ENCODE peak calls at places on chromosome 20, in four cellular contexts. V is IMR-90, Y is AG04450, X is suprapubic skin. D is an unnamed sample.
A peak's percentile ranks its signal among the peaks of the same experiment; 100 is the strongest.

GRCh38 chr20:51169813-51170212 is 146.9 kb upstream of the KCNG1 start:
- DNase-seq in V (no peak), Y (no peak), X (no peak), D (no peak)

GRCh38 chr20:17083738-17084137 is 143.1 kb upstream of the PCSK2 start:
- DNase-seq in V (peak; percentile 10), Y (no peak), X (no peak), D (no peak)

GRCh38 chr20:34940126-34940525 is 15.5 kb downstream of the GSS start:
- DNase-seq in V (peak; percentile 5), Y (no peak), X (no peak), D (no peak)

GRCh38 chr20:37552415-37552814 is 24.7 kb upstream of the BLCAP start:
- DNase-seq in V (peak; percentile 13), Y (no peak), X (no peak), D (no peak)

GRCh38 chr20:25040438-25040831 is 17.5 kb downstream of the ACSS1 start:
- DNase-seq in V (peak; percentile 78), Y (peak; percentile 46), X (no peak), D (no peak)

GRCh38 chr20:51588762-51589161 is 46.2 kb upstream of the NFATC2 start:
- DNase-seq in V (no peak), Y (no peak), X (no peak), D (no peak)

GRCh38 chr20:51462566-51463276 is 79.8 kb downstream of the NFATC2 start:
- DNase-seq in V (peak; percentile 80), Y (no peak), X (peak; percentile 87), D (peak; percentile 35)

GRCh38 chr20:12966468-12967085 is 42.2 kb upstream of the SPTLC3 start:
- DNase-seq in V (peak; percentile 63), Y (peak; percentile 18), X (no peak), D (no peak)

GRCh38 chr20:53331151-53331973 is 262.3 kb downstream of the ZNF217 start:
- DNase-seq in V (no peak), Y (no peak), X (no peak), D (no peak)

DNA sequence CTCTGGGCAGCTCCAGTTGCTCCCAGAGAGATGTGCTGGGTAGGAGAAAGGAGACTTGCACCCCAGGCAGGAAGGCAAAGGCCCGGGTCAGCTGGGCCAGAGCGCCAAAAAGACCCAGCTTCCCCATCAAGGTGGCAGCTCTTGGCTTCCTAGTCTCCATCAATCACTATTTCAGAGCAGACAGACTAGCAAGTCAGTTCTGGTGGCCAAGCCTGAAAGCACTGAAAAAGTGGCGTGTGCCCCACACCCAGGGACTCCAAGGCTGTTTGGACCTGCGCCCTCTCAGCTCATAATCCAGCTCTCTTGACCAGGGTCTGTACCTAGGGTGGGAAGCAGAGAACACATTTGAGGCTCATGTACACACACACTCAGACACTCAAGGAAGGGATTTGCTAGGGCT is 3.7 kb downstream of the MAFB start:
- DNase-seq in V (no peak), Y (no peak), X (no peak), D (no peak)
- H3K4me3 ChIP-seq in V (no peak overlapping the region), Y (no peak overlapping the region), X (peak overlapping the region; percentile 93), D (no peak overlapping the region)

GRCh38 chr20:18999076-18999475 is 185.5 kb downstream of the SCP2D1 start:
- DNase-seq in V (no peak), Y (no peak), X (no peak), D (no peak)
- TF ChIP-seq CTCF in V (no peak), Y (no peak), X (no peak), D (no peak)

DNA sequence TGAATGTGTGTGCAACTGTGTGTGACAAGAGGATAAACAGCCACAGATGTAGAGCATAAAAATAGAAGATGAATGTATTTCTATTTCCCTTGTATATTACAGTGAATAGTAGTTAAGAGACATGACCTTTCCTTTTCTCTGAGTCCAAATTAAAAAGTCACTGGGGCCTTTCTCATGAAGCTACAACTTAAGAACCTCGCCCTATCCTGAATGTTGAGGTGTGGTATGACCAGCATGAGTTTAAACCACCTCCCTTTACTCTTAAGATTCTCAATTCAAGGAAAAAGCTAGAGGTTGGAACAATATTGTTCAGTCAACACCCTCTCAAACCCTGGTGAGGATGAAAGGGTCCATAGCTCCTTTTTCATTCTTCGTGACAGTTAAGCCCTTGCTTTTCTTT is 290.2 kb downstream of the HAO1 start:
- DNase-seq in V (no peak), Y (no peak), X (no peak), D (no peak)
- H3K27ac ChIP-seq in V (no peak overlapping the region), Y (no peak overlapping the region), X (peak overlapping the region; percentile 22), D (no peak overlapping the region)

GRCh38 chr20:32053648-32054047 is 1.6 kb downstream of the HCK start:
- DNase-seq in V (no peak), Y (no peak), X (no peak), D (no peak)
- H3K4me3 ChIP-seq in V (no peak overlapping the region), Y (no peak overlapping the region), X (peak overlapping the region; percentile 47), D (peak overlapping the region; percentile 50)

GRCh38 chr20:49602370-49603208 is 34.7 kb upstream of the PTGIS start:
- DNase-seq in V (peak; percentile 41), Y (no peak), X (no peak), D (no peak)

GRCh38 chr20:49601153-49601924 is 33.4 kb upstream of the PTGIS start:
- DNase-seq in V (no peak), Y (no peak), X (no peak), D (no peak)

GRCh38 chr20:49599746-49600113 is 31.8 kb upstream of the PTGIS start:
- DNase-seq in V (no peak), Y (no peak), X (no peak), D (no peak)

GRCh38 chr20:49607568-49607967 is 39.6 kb upstream of the PTGIS start:
- DNase-seq in V (no peak), Y (no peak), X (no peak), D (no peak)

DNA sequence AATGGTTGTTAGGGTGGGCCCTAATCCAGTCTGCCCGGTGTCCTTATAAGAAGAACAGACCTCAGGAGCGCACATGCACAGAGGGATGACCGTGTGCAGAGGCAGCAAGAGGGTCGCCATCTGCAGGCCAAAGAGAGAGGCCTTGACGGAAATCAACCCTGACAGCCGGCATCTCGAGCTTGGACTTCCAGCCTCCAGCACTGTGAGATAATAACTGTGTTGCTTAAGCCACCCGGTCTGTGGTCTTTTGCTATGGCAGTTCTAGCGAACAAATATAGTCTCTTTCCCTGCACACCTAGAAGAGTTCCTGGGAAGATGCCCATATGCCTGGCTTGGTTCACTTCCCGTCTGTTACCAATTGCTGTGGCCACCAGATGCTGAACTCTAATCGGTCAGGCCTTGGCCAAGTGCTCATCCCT is 35.3 kb upstream of the PTGIS start:
- DNase-seq in V (peak; percentile 45), Y (no peak), X (no peak), D (no peak)
- TF ChIP-seq CTCF in V (peak; percentile 46), Y (peak; percentile 52), X (no peak), D (no peak)

GRCh38 chr20:8388707-8389106 is 256.6 kb downstream of the PLCB1 start:
- DNase-seq in V (peak; percentile 18), Y (no peak), X (no peak), D (no peak)

GRCh38 chr20:8390500-8390899 is 258.4 kb downstream of the PLCB1 start:
- DNase-seq in V (no peak), Y (no peak), X (no peak), D (no peak)

GRCh38 chr20:8389381-8390368 is 257.6 kb downstream of the PLCB1 start:
- DNase-seq in V (peak; percentile 59), Y (peak; percentile 32), X (no peak), D (no peak)

GRCh38 chr20:8386991-8387390 is 254.9 kb downstream of the PLCB1 start:
- DNase-seq in V (no peak), Y (no peak), X (no peak), D (no peak)

GRCh38 chr20:8388146-8388545 is 256.1 kb downstream of the PLCB1 start:
- DNase-seq in V (peak; percentile 73), Y (no peak), X (no peak), D (no peak)
- H3K27ac ChIP-seq in V (no peak overlapping the region), Y (no peak overlapping the region), X (no peak overlapping the region), D (peak overlapping the region; percentile 28)

D was measured in dorsolateral prefrontal cortex.